ENCODE peak calls at places on chromosomes 6 and 20, in nine cellular contexts. One of them, this sample, is unnamed.
A peak's percentile ranks its signal among the peaks of the same experiment; 100 is the strongest.

GRCh38 chr6:40630046-40630445 is 42.9 kb upstream of the LRFN2 start:
- DNase-seq in GM23248: no peak
- DNase-seq in endothelial cell of umbilical vein: no peak
- DNase-seq in hepatocyte: peak; percentile 13
- DNase-seq in HepG2: no peak
- DNase-seq in neuronal stem cell: no peak
- DNase-seq in OCI-LY7: no peak
- DNase-seq in astrocyte: no peak
- DNase-seq in fibroblast of lung: no peak
- DNase-seq in this sample: no peak

GRCh38 chr6:124882580-124883393 is 79.5 kb upstream of the RNF217 start:
- DNase-seq in neuronal stem cell: no peak
- DNase-seq in GM23248: peak; percentile 73
- DNase-seq in OCI-LY7: no peak
- DNase-seq in hepatocyte: no peak
- DNase-seq in endothelial cell of umbilical vein: peak; percentile 73
- DNase-seq in astrocyte: peak; percentile 31
- DNase-seq in fibroblast of lung: peak; percentile 37
- DNase-seq in HepG2: no peak
- DNase-seq in this sample: no peak

GRCh38 chr6:5619249-5619648 is 357.9 kb downstream of the FARS2 start:
- DNase-seq in OCI-LY7: peak; percentile 69
- DNase-seq in hepatocyte: no peak
- DNase-seq in GM23248: no peak
- DNase-seq in HepG2: no peak
- DNase-seq in astrocyte: no peak
- DNase-seq in fibroblast of lung: no peak
- DNase-seq in endothelial cell of umbilical vein: no peak
- DNase-seq in neuronal stem cell: no peak
- DNase-seq in this sample: no peak

GRCh38 chr20:59025086-59025485 is 5.9 kb downstream of the TUBB1 start:
- DNase-seq in GM23248: no peak
- DNase-seq in neuronal stem cell: no peak
- DNase-seq in hepatocyte: no peak
- DNase-seq in OCI-LY7: no peak
- DNase-seq in astrocyte: no peak
- DNase-seq in endothelial cell of umbilical vein: no peak
- DNase-seq in HepG2: no peak
- DNase-seq in fibroblast of lung: no peak
- DNase-seq in this sample: no peak

GRCh38 chr6:43173496-43174262 is 2.6 kb downstream of the SRF start:
- DNase-seq in hepatocyte: no peak
- DNase-seq in fibroblast of lung: peak; percentile 30
- DNase-seq in HepG2: no peak
- DNase-seq in GM23248: no peak
- DNase-seq in endothelial cell of umbilical vein: no peak
- DNase-seq in astrocyte: no peak
- DNase-seq in OCI-LY7: peak; percentile 23
- DNase-seq in neuronal stem cell: no peak
- DNase-seq in this sample: no peak

GRCh38 chr6:53866231-53866630 is 71.4 kb downstream of the LRRC1 start:
- DNase-seq in endothelial cell of umbilical vein: peak; percentile 79
- DNase-seq in OCI-LY7: no peak
- DNase-seq in HepG2: no peak
- DNase-seq in neuronal stem cell: no peak
- DNase-seq in astrocyte: no peak
- DNase-seq in GM23248: no peak
- DNase-seq in fibroblast of lung: peak; percentile 32
- DNase-seq in hepatocyte: no peak
- DNase-seq in this sample: no peak

GRCh38 chr20:59703046-59703445 is 98.7 kb downstream of the PHACTR3 start:
- DNase-seq in hepatocyte: no peak
- DNase-seq in neuronal stem cell: no peak
- DNase-seq in OCI-LY7: no peak
- DNase-seq in fibroblast of lung: no peak
- DNase-seq in endothelial cell of umbilical vein: no peak
- DNase-seq in astrocyte: no peak
- DNase-seq in GM23248: peak; percentile 16
- DNase-seq in HepG2: no peak
- DNase-seq in this sample: no peak

GRCh38 chr6:169230923-169231789 is 22.5 kb downstream of the THBS2 start:
- DNase-seq in HepG2: no peak
- DNase-seq in fibroblast of lung: no peak
- DNase-seq in OCI-LY7: no peak
- DNase-seq in GM23248: no peak
- DNase-seq in astrocyte: no peak
- DNase-seq in neuronal stem cell: no peak
- DNase-seq in hepatocyte: no peak
- DNase-seq in endothelial cell of umbilical vein: no peak
- DNase-seq in this sample: no peak

GRCh38 chr6:88561034-88561973 is 395.2 kb upstream of the CNR1 start:
- DNase-seq in fibroblast of lung: no peak
- DNase-seq in HepG2: no peak
- DNase-seq in astrocyte: no peak
- DNase-seq in neuronal stem cell: no peak
- DNase-seq in OCI-LY7: no peak
- DNase-seq in hepatocyte: no peak
- DNase-seq in GM23248: no peak
- DNase-seq in endothelial cell of umbilical vein: no peak
- DNase-seq in this sample: no peak

GRCh38 chr6:45927421-45928234 is 88.0 kb downstream of the CLIC5 start:
- DNase-seq in HepG2: no peak
- DNase-seq in GM23248: no peak
- DNase-seq in neuronal stem cell: peak; percentile 18
- DNase-seq in OCI-LY7: no peak
- DNase-seq in hepatocyte: peak; percentile 34
- DNase-seq in fibroblast of lung: no peak
- DNase-seq in astrocyte: no peak
- DNase-seq in endothelial cell of umbilical vein: no peak
- DNase-seq in this sample: no peak

GRCh38 chr6:108561742-108562502 is 1.2 kb downstream of the FOXO3 start:
- DNase-seq in neuronal stem cell: peak; percentile 26
- DNase-seq in fibroblast of lung: peak; percentile 25
- DNase-seq in astrocyte: no peak
- DNase-seq in OCI-LY7: no peak
- DNase-seq in endothelial cell of umbilical vein: peak; percentile 46
- DNase-seq in GM23248: peak; percentile 63
- DNase-seq in HepG2: peak; percentile 17
- DNase-seq in hepatocyte: peak; percentile 53
- DNase-seq in this sample: no peak

GRCh38 chr20:40766790-40767529 is 77.9 kb upstream of the MAFB start:
- DNase-seq in HepG2: no peak
- DNase-seq in hepatocyte: no peak
- DNase-seq in OCI-LY7: no peak
- DNase-seq in endothelial cell of umbilical vein: no peak
- DNase-seq in neuronal stem cell: no peak
- DNase-seq in astrocyte: no peak
- DNase-seq in fibroblast of lung: no peak
- DNase-seq in GM23248: no peak
- DNase-seq in this sample: no peak

DNA sequence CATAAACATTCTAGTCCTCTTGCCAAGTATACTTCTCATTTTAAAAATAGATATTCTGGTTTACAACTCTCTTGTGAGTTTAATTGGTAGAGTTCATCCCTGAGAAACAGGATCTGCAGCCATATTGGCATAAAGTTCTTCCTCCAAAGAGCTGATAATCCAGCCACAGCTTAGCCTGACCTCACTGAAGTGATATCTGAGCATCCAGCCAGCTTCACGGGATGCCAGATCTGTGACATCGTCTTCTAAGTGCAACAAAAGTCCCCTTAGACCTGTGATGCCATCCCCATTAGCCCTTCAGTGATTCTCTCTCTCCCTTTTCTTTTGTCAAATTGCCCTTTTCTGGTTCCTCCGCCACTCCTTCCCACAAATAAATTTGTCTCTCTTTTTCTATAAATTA is 180.6 kb upstream of the STXBP5 start:
- DNase-seq in HepG2: no peak
- DNase-seq in hepatocyte: no peak
- DNase-seq in GM23248: no peak
- DNase-seq in endothelial cell of umbilical vein: no peak
- DNase-seq in neuronal stem cell: no peak
- DNase-seq in astrocyte: no peak
- DNase-seq in OCI-LY7: no peak
- DNase-seq in fibroblast of lung: peak; percentile 13
- DNase-seq in this sample: no peak
- H2AFZ ChIP-seq in HepG2: no peak overlapping the region
- H2AFZ ChIP-seq in hepatocyte: no peak overlapping the region
- H2AFZ ChIP-seq in GM23248: no peak overlapping the region
- H2AFZ ChIP-seq in endothelial cell of umbilical vein: no peak overlapping the region
- H2AFZ ChIP-seq in neuronal stem cell: peak overlapping the region; percentile 49
- H2AFZ ChIP-seq in astrocyte: no peak overlapping the region
- H2AFZ ChIP-seq in OCI-LY7: no peak overlapping the region
- H2AFZ ChIP-seq in fibroblast of lung: no peak overlapping the region
- H2AFZ ChIP-seq in this sample: no peak overlapping the region

DNA sequence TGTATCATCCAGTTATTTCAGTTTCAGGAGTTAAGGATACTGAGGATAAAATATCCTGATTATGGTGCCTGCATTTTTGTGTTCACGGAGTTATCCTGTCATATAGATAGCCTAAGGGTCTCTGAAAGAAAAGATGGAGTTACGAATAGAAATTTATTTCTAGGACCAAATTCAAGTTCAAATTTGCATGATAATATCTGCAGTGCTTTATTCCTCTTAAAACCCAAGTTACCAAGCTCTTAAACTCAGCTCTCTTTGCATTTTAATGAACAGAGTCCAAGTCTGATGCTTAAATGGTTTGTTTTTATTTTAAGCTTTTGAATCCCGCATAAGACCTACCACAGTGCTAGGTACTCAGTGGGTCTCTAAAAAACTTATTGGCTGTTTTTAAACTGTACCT is 145.2 kb downstream of the PRKN start:
- DNase-seq in fibroblast of lung: no peak
- DNase-seq in OCI-LY7: no peak
- DNase-seq in astrocyte: no peak
- DNase-seq in endothelial cell of umbilical vein: no peak
- DNase-seq in GM23248: no peak
- DNase-seq in HepG2: no peak
- DNase-seq in neuronal stem cell: no peak
- DNase-seq in hepatocyte: no peak
- DNase-seq in this sample: no peak
- H3K27ac ChIP-seq in fibroblast of lung: no peak overlapping the region
- H3K27ac ChIP-seq in OCI-LY7: no peak overlapping the region
- H3K27ac ChIP-seq in astrocyte: no peak overlapping the region
- H3K27ac ChIP-seq in endothelial cell of umbilical vein: no peak overlapping the region
- H3K27ac ChIP-seq in GM23248: no peak overlapping the region
- H3K27ac ChIP-seq in HepG2: no peak overlapping the region
- H3K27ac ChIP-seq in neuronal stem cell: no peak overlapping the region
- H3K27ac ChIP-seq in hepatocyte: no peak overlapping the region
- H3K27ac ChIP-seq in this sample: no peak overlapping the region

GRCh38 chr20:48724891-48725588 is 102.8 kb downstream of the PREX1 start:
- DNase-seq in neuronal stem cell: no peak
- DNase-seq in OCI-LY7: no peak
- DNase-seq in hepatocyte: no peak
- DNase-seq in astrocyte: no peak
- DNase-seq in HepG2: no peak
- DNase-seq in fibroblast of lung: no peak
- DNase-seq in endothelial cell of umbilical vein: no peak
- DNase-seq in GM23248: no peak
- DNase-seq in this sample: no peak

GRCh38 chr20:48722002-48722731 is 105.6 kb downstream of the PREX1 start:
- DNase-seq in astrocyte: peak; percentile 93
- DNase-seq in OCI-LY7: no peak
- DNase-seq in GM23248: peak; percentile 83
- DNase-seq in hepatocyte: no peak
- DNase-seq in neuronal stem cell: no peak
- DNase-seq in endothelial cell of umbilical vein: peak; percentile 90
- DNase-seq in HepG2: no peak
- DNase-seq in fibroblast of lung: peak; percentile 92
- DNase-seq in this sample: no peak

GRCh38 chr20:48722737-48723191 is 105.0 kb downstream of the PREX1 start:
- DNase-seq in fibroblast of lung: peak; percentile 50
- DNase-seq in hepatocyte: peak; percentile 32
- DNase-seq in endothelial cell of umbilical vein: peak; percentile 33
- DNase-seq in GM23248: peak; percentile 88
- DNase-seq in neuronal stem cell: no peak
- DNase-seq in astrocyte: peak; percentile 19
- DNase-seq in HepG2: peak; percentile 34
- DNase-seq in OCI-LY7: peak; percentile 18
- DNase-seq in this sample: no peak

GRCh38 chr20:48725589-48725991 is 102.2 kb downstream of the PREX1 start:
- DNase-seq in endothelial cell of umbilical vein: peak; percentile 28
- DNase-seq in GM23248: peak; percentile 19
- DNase-seq in fibroblast of lung: peak; percentile 68
- DNase-seq in hepatocyte: no peak
- DNase-seq in OCI-LY7: no peak
- DNase-seq in astrocyte: peak; percentile 66
- DNase-seq in HepG2: no peak
- DNase-seq in neuronal stem cell: no peak
- DNase-seq in this sample: peak; percentile 75

GRCh38 chr20:48723308-48724264 is 104.2 kb downstream of the PREX1 start:
- DNase-seq in astrocyte: no peak
- DNase-seq in OCI-LY7: no peak
- DNase-seq in hepatocyte: peak; percentile 34
- DNase-seq in GM23248: peak; percentile 39
- DNase-seq in HepG2: peak; percentile 73
- DNase-seq in neuronal stem cell: no peak
- DNase-seq in endothelial cell of umbilical vein: peak; percentile 37
- DNase-seq in fibroblast of lung: no peak
- DNase-seq in this sample: no peak
- H3K4me1 ChIP-seq in astrocyte: peaks cover 27% of the 10 kb centered on the region
- H3K4me1 ChIP-seq in OCI-LY7: peaks cover 43% of the 10 kb centered on the region
- H3K4me1 ChIP-seq in hepatocyte: peaks cover 20% of the 10 kb centered on the region
- H3K4me1 ChIP-seq in GM23248: peaks cover 23% of the 10 kb centered on the region
- H3K4me1 ChIP-seq in HepG2: peaks cover 34% of the 10 kb centered on the region
- H3K4me1 ChIP-seq in neuronal stem cell: no peaks in the 10 kb centered on the region
- H3K4me1 ChIP-seq in endothelial cell of umbilical vein: peaks cover 42% of the 10 kb centered on the region
- H3K4me1 ChIP-seq in fibroblast of lung: peaks cover 18% of the 10 kb centered on the region
- H3K4me1 ChIP-seq in this sample: no peaks in the 10 kb centered on the region

GRCh38 chr6:136251394-136251793 is 1.3 kb upstream of the MTFR2 start:
- DNase-seq in HepG2: no peak
- DNase-seq in GM23248: peak; percentile 13
- DNase-seq in astrocyte: no peak
- DNase-seq in neuronal stem cell: no peak
- DNase-seq in fibroblast of lung: no peak
- DNase-seq in endothelial cell of umbilical vein: peak; percentile 30
- DNase-seq in hepatocyte: no peak
- DNase-seq in OCI-LY7: no peak
- DNase-seq in this sample: no peak

GRCh38 chr6:136252441-136252840 is 2.3 kb upstream of the MTFR2 start:
- DNase-seq in OCI-LY7: no peak
- DNase-seq in fibroblast of lung: no peak
- DNase-seq in HepG2: no peak
- DNase-seq in neuronal stem cell: no peak
- DNase-seq in astrocyte: no peak
- DNase-seq in hepatocyte: no peak
- DNase-seq in endothelial cell of umbilical vein: no peak
- DNase-seq in GM23248: no peak
- DNase-seq in this sample: no peak

GRCh38 chr6:136250686-136251008 is 536 bp upstream of the MTFR2 start:
- DNase-seq in GM23248: no peak
- DNase-seq in endothelial cell of umbilical vein: no peak
- DNase-seq in fibroblast of lung: no peak
- DNase-seq in hepatocyte: no peak
- DNase-seq in OCI-LY7: no peak
- DNase-seq in astrocyte: no peak
- DNase-seq in neuronal stem cell: no peak
- DNase-seq in HepG2: no peak
- DNase-seq in this sample: no peak

GRCh38 chr6:136249811-136250685 is at the start of gene MTFR2:
- DNase-seq in hepatocyte: peak; percentile 97
- DNase-seq in GM23248: peak; percentile 99
- DNase-seq in fibroblast of lung: peak; percentile 99
- DNase-seq in HepG2: peak; percentile 100
- DNase-seq in astrocyte: peak; percentile 98
- DNase-seq in neuronal stem cell: peak; percentile 97
- DNase-seq in OCI-LY7: peak; percentile 99
- DNase-seq in endothelial cell of umbilical vein: peak; percentile 99
- DNase-seq in this sample: peak; percentile 99

GRCh38 chr6:136249336-136249735 is 775 bp downstream of the MTFR2 start:
- DNase-seq in endothelial cell of umbilical vein: peak; percentile 14
- DNase-seq in HepG2: no peak
- DNase-seq in fibroblast of lung: peak; percentile 9
- DNase-seq in hepatocyte: no peak
- DNase-seq in neuronal stem cell: no peak
- DNase-seq in astrocyte: no peak
- DNase-seq in OCI-LY7: peak; percentile 14
- DNase-seq in GM23248: peak; percentile 33
- DNase-seq in this sample: peak; percentile 60
- H2AFZ ChIP-seq in endothelial cell of umbilical vein: peak overlapping the region; percentile 59
- H2AFZ ChIP-seq in HepG2: peak overlapping the region; percentile 68
- H2AFZ ChIP-seq in fibroblast of lung: peak overlapping the region; percentile 88
- H2AFZ ChIP-seq in hepatocyte: peak overlapping the region; percentile 36
- H2AFZ ChIP-seq in neuronal stem cell: peak overlapping the region; percentile 91
- H2AFZ ChIP-seq in astrocyte: peak overlapping the region; percentile 80
- H2AFZ ChIP-seq in OCI-LY7: peak overlapping the region; percentile 50
- H2AFZ ChIP-seq in GM23248: peak overlapping the region; percentile 92
- H2AFZ ChIP-seq in this sample: no peak overlapping the region

This sample was measured in Karpas-422.